ENCODE peak calls at places on chromosome 11, in six cellular contexts. W is HFFc6, C is heart left ventricle, D is GM06990, S is choroid plexus epithelial cell, R is astrocyte of the spinal cord. I is an unnamed sample.

GRCh38 chr11:57345555-57346151 is 7.5 kb downstream of the P2RX3 start:
- DNase-seq in R (peak), C (peak), W (peak), D (no peak), S (peak), I (peak)

GRCh38 chr11:119721129-119722120 is 7.6 kb downstream of the NECTIN1 start:
- DNase-seq in S (peak), C (no peak), D (no peak), W (peak), R (no peak), I (no peak)

GRCh38 chr11:31150011-31150410 is 219.5 kb downstream of the DCDC1 start:
- DNase-seq in S (no peak), W (no peak), R (no peak), D (no peak), C (no peak), I (no peak)

GRCh38 chr11:70503878-70504240 is 105.5 kb downstream of the CTTN start:
- DNase-seq in C (peak), R (no peak), D (no peak), W (no peak), S (no peak), I (no peak)

GRCh38 chr11:79973701-79974626 is 533.1 kb upstream of the TENM4 start:
- DNase-seq in R (no peak), W (peak), C (no peak), S (peak), D (no peak), I (no peak)

GRCh38 chr11:120883404-120884135 is 140.3 kb upstream of the TBCEL start:
- DNase-seq in C (peak), S (no peak), R (peak), D (no peak), W (peak), I (no peak)

GRCh38 chr11:59216654-59217640 is 4.2 kb upstream of the MPEG1 start:
- DNase-seq in W (no peak), C (no peak), R (no peak), D (peak), S (peak), I (peak)

GRCh38 chr11:79116600-79116999 is 324.2 kb downstream of the TENM4 start:
- DNase-seq in S (no peak), W (peak), D (no peak), C (no peak), R (no peak), I (no peak)

GRCh38 chr11:43392713-43393112 is 34.0 kb downstream of the TTC17 start:
- DNase-seq in C (no peak), D (no peak), R (no peak), S (no peak), W (no peak), I (no peak)

GRCh38 chr11:119793335-119793984 is 64.5 kb upstream of the NECTIN1 start:
- DNase-seq in D (no peak), C (no peak), R (no peak), W (no peak), S (peak), I (no peak)

GRCh38 chr11:10678106-10678505 is 15.4 kb downstream of the IRAG1 start:
- DNase-seq in D (no peak), C (no peak), S (no peak), R (no peak), W (no peak), I (no peak)

GRCh38 chr11:13238879-13239514 is 38.6 kb upstream of the BMAL1 start:
- DNase-seq in R (peak), D (no peak), W (peak), C (no peak), S (peak), I (peak)

GRCh38 chr11:5291207-5291838 is 10.4 kb downstream of the OR51B4 start:
- DNase-seq in D (no peak), W (peak), R (peak), S (peak), C (no peak), I (peak)

GRCh38 chr11:134411887-134412507 is at the start of gene B3GAT1:
- DNase-seq in R (no peak), C (no peak), S (no peak), D (no peak), W (no peak), I (no peak)

GRCh38 chr11:117045196-117045595 is 53.0 kb downstream of the SIK3 start:
- DNase-seq in S (peak), C (no peak), D (no peak), R (peak), W (peak), I (no peak)

GRCh38 chr11:78940500-78941225 is 366.0 kb upstream of the NARS2 start:
- DNase-seq in C (no peak), S (no peak), D (no peak), R (no peak), W (no peak), I (no peak)

GRCh38 chr11:59689015-59689414 is 20.2 kb upstream of the PATL1 start:
- DNase-seq in S (no peak), C (no peak), R (no peak), D (no peak), W (no peak), I (no peak)

GRCh38 chr11:46242961-46243795 is 34.3 kb upstream of the CREB3L1 start:
- DNase-seq in R (peak), C (peak), D (peak), S (peak), W (peak), I (peak)
- TF ChIP-seq CTCF in R (no peak), C (no peak), D (peak), S (no peak), W (no peak), I (no peak)

GRCh38 chr11:115455606-115456005 is 48.6 kb downstream of the CADM1 start:
- DNase-seq in D (no peak), R (no peak), S (no peak), W (no peak), C (no peak), I (no peak)
- TF ChIP-seq CTCF in D (no peak), R (no peak), S (no peak), W (no peak), C (no peak), I (no peak)

DNA sequence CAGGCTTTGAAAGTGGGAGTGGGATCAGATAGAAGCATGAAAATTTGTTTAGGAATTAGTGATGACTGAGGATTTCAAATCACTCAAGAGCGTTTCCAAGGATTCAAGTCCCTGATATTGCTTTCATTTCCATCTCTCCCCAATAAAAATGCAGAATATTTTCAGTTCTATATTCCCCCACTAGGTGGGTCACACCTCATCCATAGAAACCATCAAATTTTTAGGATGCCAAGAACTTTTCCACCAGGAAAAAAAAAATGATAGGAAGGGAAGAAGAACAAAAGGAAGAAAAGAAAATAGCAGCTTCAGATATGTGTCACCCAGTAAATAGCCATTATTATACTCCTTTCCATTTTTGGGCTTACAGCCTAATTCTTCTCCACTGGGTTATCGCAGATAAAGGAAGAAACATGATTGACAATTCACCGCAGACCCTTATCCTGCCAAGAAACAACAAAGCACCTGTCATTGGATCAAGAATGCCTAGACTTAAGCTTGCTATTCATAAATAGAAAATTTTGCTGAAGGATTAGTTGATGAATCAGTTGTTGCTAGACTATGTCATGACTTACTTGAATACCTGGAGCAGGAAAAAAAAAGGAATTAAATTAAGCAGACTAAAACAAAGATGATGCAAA is 30.3 kb upstream of the OR10D3 start:
- DNase-seq in C (no peak), R (no peak), S (no peak), W (no peak), D (no peak), I (no peak)
- TF ChIP-seq CTCF in C (no peak), R (no peak), S (no peak), W (no peak), D (no peak), I (no peak)

GRCh38 chr11:74043450-74043849 is 34.6 kb upstream of the UCP3 start:
- DNase-seq in S (no peak), D (no peak), R (no peak), W (no peak), C (no peak), I (no peak)
- TF ChIP-seq CTCF in S (no peak), D (no peak), R (no peak), W (peak), C (no peak), I (no peak)

GRCh38 chr11:14967581-14968214 is 4.5 kb downstream of the CALCA start:
- DNase-seq in D (no peak), W (no peak), R (no peak), S (no peak), C (no peak), I (no peak)
- TF ChIP-seq CTCF in D (no peak), W (no peak), R (no peak), S (no peak), C (no peak), I (no peak)

GRCh38 chr11:44484211-44484610 is 81.3 kb upstream of the CD82 start:
- DNase-seq in S (peak), R (no peak), C (no peak), W (peak), D (no peak), I (peak)
- TF ChIP-seq CTCF in S (peak), R (peak), C (peak), W (peak), D (peak), I (no peak)

I was measured in GM20000.